ENCODE peak calls at places on chromosomes 3 and 15, in five cellular contexts. R, H, O, J and T are unnamed samples.

GRCh38 chr3:111667621-111668239 is 72.6 kb upstream of the ZBED2 start:
- DNase-seq in R (no peak), O (no peak), J (peak), H (peak), T (no peak)

GRCh38 chr3:31170932-31171670 is 276.6 kb upstream of the GADL1 start:
- DNase-seq in H (peak), O (no peak), J (no peak), R (no peak), T (no peak)

GRCh38 chr3:182618981-182619591 is 174.2 kb upstream of the ATP11B start:
- DNase-seq in R (no peak), O (no peak), J (no peak), H (peak), T (no peak)

GRCh38 chr3:63940389-63940757 is 28.2 kb upstream of the SCAANT1 start:
- DNase-seq in R (no peak), H (peak), J (no peak), O (no peak), T (no peak)

GRCh38 chr3:153783106-153783505 is 338.1 kb upstream of the ARHGEF26 start:
- DNase-seq in R (no peak), J (no peak), O (no peak), H (peak), T (no peak)

GRCh38 chr3:113532698-113533533 is 561 bp downstream of the SIDT1 start:
- DNase-seq in H (no peak), O (peak), J (peak), R (no peak), T (no peak)

GRCh38 chr3:23624305-23624704 is 181.4 kb upstream of the UBE2E1 start:
- DNase-seq in R (no peak), J (no peak), O (no peak), H (no peak), T (no peak)

GRCh38 chr3:170307998-170308398 is 49.5 kb upstream of the SKIL start:
- DNase-seq in J (no peak), H (peak), O (no peak), R (no peak), T (no peak)

GRCh38 chr15:45134682-45135604 is 5.1 kb downstream of the DUOX1 start:
- DNase-seq in J (peak), H (no peak), R (peak), O (peak), T (no peak)

GRCh38 chr3:72679540-72680198 is 168.6 kb downstream of the SHQ1 start:
- DNase-seq in J (no peak), O (no peak), H (peak), R (no peak), T (no peak)

GRCh38 chr3:162348912-162349311 is 852.3 kb downstream of the OTOL1 start:
- DNase-seq in J (no peak), O (no peak), R (no peak), H (no peak), T (no peak)

GRCh38 chr3:42057561-42058211 is 33.5 kb upstream of the TRAK1 start:
- DNase-seq in O (no peak), R (no peak), J (no peak), H (no peak), T (no peak)

GRCh38 chr3:59749291-59749690 is 699.5 kb upstream of the CFAP20DC start:
- DNase-seq in R (no peak), O (no peak), J (no peak), H (no peak), T (no peak)

GRCh38 chr15:26892678-26893077 is 25.8 kb downstream of the GABRA5 start:
- DNase-seq in O (no peak), H (no peak), R (no peak), J (no peak), T (no peak)

GRCh38 chr3:46671541-46672348 is 21.7 kb downstream of the ALS2CL start:
- DNase-seq in J (no peak), O (peak), H (no peak), R (peak), T (no peak)

GRCh38 chr15:23642413-23643044 is 5.1 kb downstream of the MAGEL2 start:
- DNase-seq in R (peak), H (peak), J (peak), O (peak), T (no peak)

GRCh38 chr3:49650177-49650576 is 24.0 kb upstream of the APEH start:
- DNase-seq in J (no peak), O (no peak), R (no peak), H (no peak), T (no peak)

GRCh38 chr3:18415836-18416235 is 9.3 kb downstream of the SATB1 start:
- DNase-seq in J (no peak), H (no peak), O (no peak), R (no peak), T (no peak)